ENCODE peak calls at places on chromosome 20, in nine cellular contexts. O is mesenchymal stem cell; A is AG09319; V is stimulated activated naive CD4-positive, alpha-beta T cell; U is cardiac muscle cell; X is stimulated activated naive CD8-positive, alpha-beta T cell treated with anti-CD3 and anti-CD28 coated beads, Interleukin-15, Interleukin-2, amounts not matched to agents 100 U/mL and 50 U/mL, for 24 hours; T is lower leg skin; D is body of pancreas; N is activated CD8-positive, alpha-beta T cell treated with anti-CD3 and anti-CD28 coated beads, Interleukin-2, amount 10 ng/mL, durations not matched to agents 7 days and 5 days. B is an unnamed sample.

GRCh38 chr20:44170796-44171410 is 16.1 kb downstream of the JPH2 start:
- DNase-seq in O (no peak), V (no peak), T (no peak), X (no peak), D (no peak), A (no peak), U (no peak), N (no peak), B (no peak)

GRCh38 chr20:15297059-15297875 is 959.9 kb upstream of the FLRT3 start:
- DNase-seq in N (no peak), O (no peak), X (no peak), U (peak), V (no peak), D (peak), A (no peak), T (no peak), B (no peak)

GRCh38 chr20:10447028-10447427 is 11.9 kb downstream of the SLX4IP start:
- DNase-seq in X (peak), A (peak), D (no peak), T (no peak), V (no peak), U (no peak), N (peak), O (peak), B (peak)

GRCh38 chr20:7375905-7376304 is 564.4 kb downstream of the HAO1 start:
- DNase-seq in X (no peak), V (no peak), U (peak), T (no peak), A (no peak), D (no peak), N (no peak), O (peak), B (no peak)

GRCh38 chr20:51647674-51648570 is 105.4 kb upstream of the NFATC2 start:
- DNase-seq in V (no peak), X (no peak), N (no peak), U (no peak), A (no peak), T (no peak), D (no peak), O (no peak), B (no peak)

GRCh38 chr20:25290646-25291431 is 43.0 kb downstream of the PYGB start:
- DNase-seq in U (no peak), V (no peak), X (no peak), N (no peak), D (no peak), A (no peak), T (no peak), O (no peak), B (no peak)

GRCh38 chr20:61815176-61815575 is 250.5 kb downstream of the TAF4 start:
- DNase-seq in V (no peak), T (no peak), D (no peak), A (no peak), X (no peak), N (no peak), O (no peak), U (no peak), B (no peak)

GRCh38 chr20:32970973-32971300 is 33.3 kb downstream of the SUN5 start:
- DNase-seq in V (no peak), N (peak), O (no peak), X (no peak), T (peak), U (no peak), A (no peak), D (no peak), B (peak)

GRCh38 chr20:8223096-8223870 is 91.2 kb downstream of the PLCB1 start:
- DNase-seq in D (no peak), N (no peak), T (no peak), A (peak), U (no peak), V (no peak), X (no peak), O (peak), B (no peak)

GRCh38 chr20:34222208-34222607 is 19.0 kb upstream of the ASIP start:
- DNase-seq in O (peak), X (no peak), T (no peak), V (no peak), A (peak), U (no peak), N (no peak), D (peak), B (no peak)

GRCh38 chr20:62050166-62051120 is 15.2 kb downstream of the TAF4 start:
- DNase-seq in O (no peak), N (no peak), V (no peak), U (no peak), A (no peak), D (no peak), X (no peak), T (no peak), B (no peak)

GRCh38 chr20:37533154-37533715 is 5.6 kb upstream of the BLCAP start:
- DNase-seq in O (no peak), N (no peak), T (no peak), A (no peak), V (no peak), X (no peak), D (no peak), U (no peak), B (no peak)

GRCh38 chr20:50804453-50805348 is 9.8 kb downstream of the BCAS4 start:
- DNase-seq in T (no peak), X (no peak), D (no peak), A (no peak), V (no peak), N (peak), O (no peak), U (no peak), B (no peak)

GRCh38 chr20:3224681-3225421 is 14.1 kb downstream of the SLC4A11 start:
- DNase-seq in D (no peak), V (no peak), X (no peak), U (no peak), N (no peak), T (no peak), A (no peak), O (no peak), B (peak)